ENCODE peak calls at places on chromosome 5, in six cellular contexts. J is astrocyte, G is spleen, S is K562, D is AG04449, Z is BE2C. M is an unnamed sample.

GRCh38 chr5:32505718-32506117 is 61.2 kb upstream of the ZFR start:
- DNase-seq in S (no peak), Z (no peak), G (no peak), J (peak), D (peak), M (no peak)

GRCh38 chr5:172418847-172419810 is 35.2 kb downstream of the SH3PXD2B start:
- DNase-seq in Z (peak), S (no peak), D (no peak), G (no peak), J (no peak), M (no peak)

GRCh38 chr5:147464211-147464610 is 45.7 kb downstream of the DPYSL3 start:
- DNase-seq in J (no peak), G (no peak), D (no peak), Z (peak), S (no peak), M (no peak)

GRCh38 chr5:82314964-82315728 is 37.0 kb upstream of the RPS23 start:
- DNase-seq in S (no peak), Z (no peak), J (peak), G (no peak), D (no peak), M (no peak)

GRCh38 chr5:148343603-148344230 is 8.4 kb downstream of the SPINK9 start:
- DNase-seq in G (no peak), D (no peak), J (no peak), Z (no peak), S (peak), M (no peak)

GRCh38 chr5:143205386-143205785 is 198.1 kb downstream of the NR3C1 start:
- DNase-seq in J (peak), D (peak), Z (no peak), G (no peak), S (no peak), M (no peak)

GRCh38 chr5:179765400-179765799 is 28.4 kb upstream of the LTC4S start:
- DNase-seq in S (no peak), Z (peak), G (peak), D (peak), J (peak), M (no peak)

GRCh38 chr5:64292611-64293215 is 127.1 kb downstream of the RNF180 start:
- DNase-seq in G (no peak), Z (no peak), J (peak), S (no peak), D (no peak), M (peak)

GRCh38 chr5:148104226-148104625 is 40.4 kb downstream of the SPINK5 start:
- DNase-seq in D (no peak), J (no peak), S (no peak), Z (no peak), G (no peak), M (no peak)

GRCh38 chr5:96144289-96144688 is 182.6 kb upstream of the ELL2 start:
- DNase-seq in Z (no peak), J (no peak), D (no peak), G (no peak), S (no peak), M (no peak)

GRCh38 chr5:130571076-130571475 is 594.0 kb downstream of the HINT1 start:
- DNase-seq in G (no peak), S (no peak), D (no peak), Z (no peak), J (no peak), M (no peak)

GRCh38 chr5:121251954-121252353 is 599.7 kb upstream of the FTMT start:
- DNase-seq in Z (no peak), S (no peak), G (no peak), D (no peak), J (peak), M (no peak)

GRCh38 chr5:155839251-155840037 is 487.5 kb upstream of the SGCD start:
- DNase-seq in Z (no peak), G (no peak), D (no peak), S (no peak), J (no peak), M (no peak)

GRCh38 chr5:76787237-76787636 is 31.6 kb upstream of the F2RL1 start:
- DNase-seq in D (no peak), Z (no peak), J (peak), G (no peak), S (no peak), M (no peak)

GRCh38 chr5:159010611-159011497 is 88.9 kb downstream of the EBF1 start:
- DNase-seq in G (peak), S (no peak), D (no peak), J (no peak), Z (no peak), M (no peak)

GRCh38 chr5:14410942-14411258 is 170.7 kb upstream of the OTULINL start:
- DNase-seq in Z (peak), D (no peak), G (no peak), S (no peak), J (no peak), M (no peak)

GRCh38 chr5:172559004-172559932 is 81.8 kb upstream of the NEURL1B start:
- DNase-seq in J (peak), D (peak), Z (no peak), S (no peak), G (peak), M (peak)

GRCh38 chr5:168471785-168472184 is 14.5 kb upstream of the RARS1 start:
- DNase-seq in Z (no peak), J (peak), G (no peak), S (no peak), D (no peak), M (no peak)

GRCh38 chr5:77211013-77211690 is 672 bp downstream of the PDE8B start:
- DNase-seq in D (no peak), J (no peak), G (no peak), S (no peak), Z (peak), M (peak)

GRCh38 chr5:78527925-78528324 is 120.6 kb downstream of the LHFPL2 start:
- DNase-seq in S (no peak), J (peak), Z (no peak), G (no peak), D (no peak), M (no peak)

GRCh38 chr5:59042201-59042600 is 459.3 kb downstream of the RAB3C start:
- DNase-seq in S (no peak), D (no peak), Z (no peak), G (no peak), J (peak), M (no peak)

GRCh38 chr5:122906768-122907167 is 61.4 kb downstream of the SNX24 start:
- DNase-seq in J (peak), G (no peak), S (no peak), D (no peak), Z (no peak), M (no peak)

GRCh38 chr5:180133060-180133459 is 61.5 kb upstream of the RNF130 start:
- DNase-seq in S (no peak), D (no peak), J (no peak), Z (no peak), G (peak), M (peak)

GRCh38 chr5:151236888-151237287 is 13.0 kb upstream of the CCDC69 start:
- DNase-seq in G (no peak), J (no peak), D (no peak), Z (no peak), S (no peak), M (no peak)

GRCh38 chr5:78537821-78538220 is 110.8 kb downstream of the LHFPL2 start:
- DNase-seq in S (peak), J (peak), G (no peak), D (no peak), Z (peak), M (no peak)

GRCh38 chr5:104223885-104224773 is 661.5 kb upstream of the NUDT12 start:
- DNase-seq in G (no peak), Z (no peak), D (no peak), J (no peak), S (no peak), M (no peak)

GRCh38 chr5:41636605-41637004 is 126.2 kb upstream of the PLCXD3 start:
- DNase-seq in S (no peak), Z (peak), D (no peak), G (no peak), J (no peak), M (no peak)

GRCh38 chr5:6090838-6091237 is 287.5 kb downstream of the MED10 start:
- DNase-seq in G (no peak), Z (no peak), S (no peak), D (no peak), J (no peak), M (no peak)

GRCh38 chr5:14247054-14247386 is 103.9 kb downstream of the TRIO start:
- DNase-seq in Z (no peak), J (no peak), D (no peak), S (no peak), G (no peak), M (no peak)

GRCh38 chr5:132506094-132506692 is 15.6 kb upstream of the IRF1 start:
- DNase-seq in S (peak), D (peak), J (peak), G (no peak), Z (no peak), M (no peak)

GRCh38 chr5:145587308-145588071 is 247.7 kb downstream of the PRELID2 start:
- DNase-seq in G (no peak), J (peak), Z (no peak), D (peak), S (no peak), M (no peak)

DNA sequence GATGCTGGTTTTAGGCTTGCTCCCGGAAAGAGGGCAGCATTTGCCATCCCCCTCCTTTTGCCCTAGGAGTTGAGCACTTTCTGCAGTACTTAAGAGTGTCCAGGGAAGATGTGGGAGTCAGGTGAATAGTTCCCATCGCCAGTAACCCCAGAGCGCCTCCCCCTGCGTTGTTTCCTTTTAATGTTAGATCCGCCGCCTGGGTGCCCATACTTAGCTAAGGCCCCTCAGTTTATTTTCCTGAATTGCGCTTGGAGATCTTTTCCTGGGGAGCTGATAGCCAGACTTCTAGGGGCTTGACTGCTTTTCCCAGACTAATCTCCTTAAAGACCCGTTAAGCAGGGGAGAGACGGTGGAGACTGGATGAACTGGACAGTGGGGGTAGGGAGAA is 377 bp upstream of the PCDHAC2 start:
- DNase-seq in G (no peak), D (no peak), J (no peak), S (no peak), Z (peak), M (no peak)
- H3K4me3 ChIP-seq in G (peak), D (peak), J (peak), S (no peak), Z (peak), M (peak)

GRCh38 chr5:141135030-141135717 is at the start of gene PCDHB5:
- DNase-seq in J (no peak), G (no peak), D (no peak), Z (peak), S (peak), M (no peak)
- H3K4me3 ChIP-seq in J (peak), G (no peak), D (peak), Z (no peak), S (no peak), M (peak)

DNA sequence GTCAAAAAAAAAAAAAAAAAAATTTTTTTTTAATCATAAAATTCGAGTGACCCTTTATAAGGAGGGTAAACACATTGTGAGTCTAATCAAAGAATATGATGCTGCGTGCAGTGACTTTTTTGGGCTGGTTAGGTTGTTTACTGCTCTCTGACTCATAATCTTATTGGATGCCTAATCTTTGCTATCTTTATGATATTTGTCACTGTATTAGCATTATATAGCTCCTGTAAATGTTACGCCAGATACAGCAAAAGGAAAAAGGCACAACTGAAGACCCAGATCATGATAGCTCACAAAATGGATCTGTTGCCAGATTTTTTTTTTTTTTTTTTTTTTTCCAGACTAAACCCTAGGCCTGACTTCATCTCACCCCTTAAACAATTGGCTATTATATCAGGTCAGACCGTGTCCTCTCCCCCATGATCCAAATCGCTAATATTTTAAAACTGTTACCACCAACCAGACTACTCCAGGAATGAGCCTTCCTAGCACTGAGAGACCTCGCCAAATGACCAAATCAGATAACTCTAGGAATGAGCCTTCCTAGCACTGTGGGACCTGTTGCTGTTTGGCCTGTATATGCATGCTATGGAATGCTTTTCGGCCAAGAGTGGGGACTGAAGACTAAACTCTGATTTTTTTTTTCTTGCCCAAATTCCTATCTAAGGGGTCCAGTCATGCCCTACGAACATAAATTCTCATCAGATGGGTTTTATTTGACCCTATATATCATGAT is 131.7 kb upstream of the MYO10 start:
- DNase-seq in G (no peak), J (no peak), Z (no peak), S (no peak), D (no peak), M (no peak)
- H3K4me3 ChIP-seq in G (no peak), J (no peak), Z (no peak), S (no peak), D (no peak), M (no peak)

GRCh38 chr5:116858705-116859333 is 284.2 kb upstream of the SEMA6A start:
- DNase-seq in G (no peak), D (no peak), S (no peak), J (no peak), Z (no peak), M (no peak)

GRCh38 chr5:116861097-116861496 is 286.5 kb upstream of the SEMA6A start:
- DNase-seq in J (no peak), D (no peak), G (no peak), Z (peak), S (no peak), M (no peak)

GRCh38 chr5:116861662-116862061 is 287.0 kb upstream of the SEMA6A start:
- DNase-seq in G (no peak), D (no peak), Z (no peak), J (no peak), S (no peak), M (no peak)

GRCh38 chr5:116862632-116863455 is 288.2 kb upstream of the SEMA6A start:
- DNase-seq in S (no peak), J (no peak), D (no peak), Z (no peak), G (no peak), M (no peak)

GRCh38 chr5:116859666-116860320 is 285.2 kb upstream of the SEMA6A start:
- DNase-seq in G (no peak), J (no peak), D (no peak), Z (no peak), S (no peak), M (no peak)
- H3K4me3 ChIP-seq in G (no peak), J (no peak), D (no peak), Z (no peak), S (no peak), M (no peak)

GRCh38 chr5:124795829-124796228 is 49.4 kb upstream of the ZNF608 start:
- DNase-seq in D (no peak), G (no peak), Z (no peak), J (no peak), S (no peak), M (no peak)
- H3K4me3 ChIP-seq in D (no peak), G (no peak), Z (no peak), J (no peak), S (no peak), M (no peak)

GRCh38 chr5:115599924-115600323 is 2.4 kb downstream of the TICAM2 start:
- DNase-seq in Z (no peak), D (no peak), S (no peak), G (no peak), J (peak), M (no peak)

GRCh38 chr5:115601709-115602584 is at the start of gene TICAM2:
- DNase-seq in J (peak), G (peak), S (peak), Z (peak), D (no peak), M (peak)

GRCh38 chr5:115602585-115603125 is 376 bp upstream of the TICAM2 start:
- DNase-seq in J (peak), D (no peak), S (no peak), Z (no peak), G (no peak), M (no peak)

GRCh38 chr5:115600771-115601170 is 1.5 kb downstream of the TICAM2 start:
- DNase-seq in Z (no peak), S (no peak), J (peak), D (no peak), G (no peak), M (no peak)

DNA sequence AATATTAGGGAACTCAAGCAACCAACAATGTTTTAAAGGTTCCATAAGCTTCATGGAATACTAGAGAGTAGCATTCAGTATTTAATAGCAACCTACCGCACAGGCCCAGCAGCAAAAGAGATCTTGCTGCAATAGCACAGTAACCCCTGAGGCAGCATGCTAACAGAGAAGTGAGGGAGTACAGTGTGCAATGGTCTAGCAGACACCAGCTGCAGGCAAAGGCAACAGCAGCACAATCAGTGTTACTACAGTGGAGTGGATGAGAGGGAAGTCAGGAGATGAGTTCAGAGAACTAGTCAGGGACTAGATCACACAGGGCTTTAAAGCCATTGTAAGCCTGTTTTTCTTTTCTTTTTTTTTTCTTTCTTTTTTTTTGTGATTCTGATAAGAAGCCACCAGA is 2.8 kb downstream of the TICAM2 start:
- DNase-seq in Z (peak), J (peak), S (no peak), D (no peak), G (peak), M (no peak)
- H3K4me3 ChIP-seq in Z (no peak), J (no peak), S (no peak), D (no peak), G (no peak), M (no peak)